ENCODE peak calls at places on chromosomes 5 and 9, in seven cellular contexts. K is MM.1S; P is KG1; R is neuronal stem cell; H is NCI-H69; G is stimulated activated CD8-positive, alpha-beta memory T cell treated with anti-CD3 and anti-CD28 coated beads, Interleukin-4, amount 100 ng/mL, for 48 hours; I is choroid plexus epithelial cell. X is an unnamed sample.

GRCh38 chr5:37875051-37875787 is 35.4 kb upstream of the GDNF start:
- DNase-seq in K (no peak), P (no peak), R (no peak), H (no peak), G (no peak), I (peak), X (no peak)

GRCh38 chr9:121424024-121424432 is 54.0 kb upstream of the STOM start:
- DNase-seq in K (no peak), P (no peak), R (no peak), H (no peak), G (no peak), I (no peak), X (no peak)

GRCh38 chr5:431001-431710 is 11.8 kb upstream of the EXOC3 start:
- DNase-seq in K (peak), P (no peak), R (peak), H (peak), G (peak), I (peak), X (peak)

GRCh38 chr9:17750285-17750684 is 171.4 kb downstream of the SH3GL2 start:
- DNase-seq in K (no peak), P (no peak), R (no peak), H (peak), G (no peak), I (no peak), X (no peak)

GRCh38 chr5:28710360-28710759 is 1672.0 kb upstream of the CDH9 start:
- DNase-seq in K (no peak), P (no peak), R (no peak), H (peak), G (no peak), I (no peak), X (no peak)

GRCh38 chr5:11683666-11684065 is 220.6 kb downstream of the CTNND2 start:
- DNase-seq in K (no peak), P (no peak), R (no peak), H (no peak), G (no peak), I (no peak), X (no peak)

GRCh38 chr5:150500905-150501304 is 7.0 kb upstream of the NDST1 start:
- DNase-seq in K (no peak), P (no peak), R (no peak), H (no peak), G (no peak), I (no peak), X (no peak)

GRCh38 chr5:123094227-123094918 is 5.3 kb downstream of the PRDM6 start:
- DNase-seq in K (no peak), P (no peak), R (no peak), H (no peak), G (no peak), I (no peak), X (no peak)

GRCh38 chr5:66558562-66558961 is 37.6 kb upstream of the MAST4 start:
- DNase-seq in K (peak), P (no peak), R (no peak), H (no peak), G (peak), I (no peak), X (no peak)

GRCh38 chr9:16787724-16788123 is 82.7 kb downstream of the BNC2 start:
- DNase-seq in K (no peak), P (no peak), R (no peak), H (no peak), G (no peak), I (no peak), X (no peak)